ENCODE peak calls at places on chromosomes 1 and 21, in four cellular contexts. One of them, this sample, is unnamed.

GRCh38 chr1:185400057-185400456 is 83.0 kb upstream of the IVNS1ABP start:
- DNase-seq in pancreas: no peak
- DNase-seq in body of pancreas: no peak
- DNase-seq in astrocyte: peak
- DNase-seq in this sample: peak

GRCh38 chr1:197101920-197102319 is 34.9 kb upstream of the F13B start:
- DNase-seq in body of pancreas: no peak
- DNase-seq in pancreas: no peak
- DNase-seq in astrocyte: no peak
- DNase-seq in this sample: no peak

GRCh38 chr1:4700801-4701200 is 46.4 kb downstream of the AJAP1 start:
- DNase-seq in astrocyte: no peak
- DNase-seq in body of pancreas: no peak
- DNase-seq in pancreas: no peak
- DNase-seq in this sample: no peak

GRCh38 chr1:53071167-53071865 is 9.3 kb downstream of the PODN start:
- DNase-seq in pancreas: no peak
- DNase-seq in astrocyte: no peak
- DNase-seq in body of pancreas: peak
- DNase-seq in this sample: no peak

GRCh38 chr21:42767561-42767835 is 111.8 kb downstream of the WDR4 start:
- DNase-seq in pancreas: no peak
- DNase-seq in astrocyte: no peak
- DNase-seq in body of pancreas: no peak
- DNase-seq in this sample: no peak

GRCh38 chr21:25879203-25879602 is 144.4 kb downstream of the GABPA start:
- DNase-seq in astrocyte: no peak
- DNase-seq in pancreas: no peak
- DNase-seq in body of pancreas: no peak
- DNase-seq in this sample: no peak

GRCh38 chr1:211535338-211535737 is 43.4 kb upstream of the RD3 start:
- DNase-seq in astrocyte: no peak
- DNase-seq in body of pancreas: no peak
- DNase-seq in pancreas: no peak
- DNase-seq in this sample: no peak

GRCh38 chr1:228465571-228466146 is 21.5 kb upstream of the RNF187 start:
- DNase-seq in pancreas: no peak
- DNase-seq in body of pancreas: no peak
- DNase-seq in astrocyte: no peak
- DNase-seq in this sample: no peak

GRCh38 chr21:45570826-45571601 is 28.8 kb upstream of the SLC19A1 start:
- DNase-seq in pancreas: no peak
- DNase-seq in body of pancreas: no peak
- DNase-seq in astrocyte: peak
- DNase-seq in this sample: peak

GRCh38 chr1:227449051-227449450 is 114.3 kb upstream of the ZNF678 start:
- DNase-seq in astrocyte: no peak
- DNase-seq in body of pancreas: peak
- DNase-seq in pancreas: peak
- DNase-seq in this sample: no peak

GRCh38 chr1:38235705-38236104 is 189.1 kb upstream of the POU3F1 start:
- DNase-seq in pancreas: no peak
- DNase-seq in body of pancreas: no peak
- DNase-seq in astrocyte: peak
- DNase-seq in this sample: peak

GRCh38 chr1:208775841-208776240 is 531.7 kb upstream of the PLXNA2 start:
- DNase-seq in pancreas: no peak
- DNase-seq in astrocyte: no peak
- DNase-seq in body of pancreas: no peak
- DNase-seq in this sample: no peak

GRCh38 chr1:21323091-21323490 is 32.8 kb upstream of the ECE1 start:
- DNase-seq in body of pancreas: no peak
- DNase-seq in astrocyte: peak
- DNase-seq in pancreas: no peak
- DNase-seq in this sample: no peak

GRCh38 chr1:218983848-218984247 is 189.8 kb upstream of the LYPLAL1 start:
- DNase-seq in body of pancreas: no peak
- DNase-seq in astrocyte: no peak
- DNase-seq in pancreas: no peak
- DNase-seq in this sample: no peak

GRCh38 chr1:22633697-22634463 is 2.5 kb upstream of the C1QA start:
- DNase-seq in body of pancreas: no peak
- DNase-seq in pancreas: no peak
- DNase-seq in astrocyte: no peak
- DNase-seq in this sample: no peak

GRCh38 chr1:199291022-199291740 is 652.3 kb downstream of the PTPRC start:
- DNase-seq in pancreas: no peak
- DNase-seq in astrocyte: peak
- DNase-seq in body of pancreas: no peak
- DNase-seq in this sample: no peak
- H3K4me3 ChIP-seq in pancreas: no peak
- H3K4me3 ChIP-seq in astrocyte: no peak
- H3K4me3 ChIP-seq in body of pancreas: no peak
- H3K4me3 ChIP-seq in this sample: no peak

DNA sequence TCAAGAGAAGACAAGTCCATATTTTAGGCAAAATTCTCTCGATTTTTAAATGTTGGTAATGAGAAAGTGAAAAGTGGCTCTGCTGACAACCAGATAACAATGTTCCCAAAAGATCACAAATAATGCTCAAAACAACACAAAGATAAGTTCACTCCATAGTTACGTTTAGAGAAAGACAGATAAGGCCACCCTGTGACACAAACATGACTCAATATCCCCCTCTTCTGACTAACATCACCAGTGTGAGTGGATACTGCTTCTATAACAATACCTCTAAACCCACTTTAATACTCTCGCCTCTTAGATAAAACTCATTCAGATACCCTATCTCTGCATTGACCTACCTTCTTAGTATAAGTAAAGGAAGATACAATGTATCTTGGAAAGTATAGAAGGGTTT is 51.2 kb upstream of the RGS7 start:
- DNase-seq in astrocyte: no peak
- DNase-seq in body of pancreas: no peak
- DNase-seq in pancreas: no peak
- DNase-seq in this sample: peak
- TF ChIP-seq CTCF in astrocyte: no peak
- TF ChIP-seq CTCF in body of pancreas: no peak
- TF ChIP-seq CTCF in pancreas: no peak
- TF ChIP-seq CTCF in this sample: peak

DNA sequence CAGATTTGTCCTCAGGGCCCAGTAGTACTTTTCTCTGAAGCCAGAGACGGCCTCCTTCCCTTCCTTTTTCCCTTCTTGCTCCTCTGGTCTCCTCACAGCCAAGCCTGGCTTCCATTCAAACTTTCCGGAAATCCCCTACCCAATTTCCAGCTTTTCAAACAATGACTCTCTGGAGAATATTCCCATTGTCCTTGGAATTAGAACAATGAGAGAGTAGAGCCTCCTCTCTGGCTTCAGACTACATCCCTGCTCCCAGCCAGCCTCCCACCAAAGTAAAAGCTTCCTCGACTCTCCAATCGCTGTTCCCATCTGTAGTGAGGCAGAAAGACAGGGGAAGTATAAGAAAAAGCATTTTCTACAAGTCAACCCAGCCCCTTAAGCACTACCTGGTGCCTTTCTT is 77.7 kb upstream of the SOX13 start:
- DNase-seq in body of pancreas: no peak
- DNase-seq in astrocyte: no peak
- DNase-seq in pancreas: no peak
- DNase-seq in this sample: no peak
- H3K27ac ChIP-seq in body of pancreas: no peak
- H3K27ac ChIP-seq in astrocyte: no peak
- H3K27ac ChIP-seq in pancreas: no peak
- H3K27ac ChIP-seq in this sample: no peak

GRCh38 chr1:92016720-92017316 is 13.0 kb upstream of the EPHX4 start:
- DNase-seq in astrocyte: no peak
- DNase-seq in pancreas: no peak
- DNase-seq in body of pancreas: no peak
- DNase-seq in this sample: no peak

GRCh38 chr1:92013923-92014322 is 15.9 kb upstream of the EPHX4 start:
- DNase-seq in astrocyte: no peak
- DNase-seq in body of pancreas: no peak
- DNase-seq in pancreas: no peak
- DNase-seq in this sample: no peak

GRCh38 chr1:92017656-92018055 is 12.1 kb upstream of the EPHX4 start:
- DNase-seq in body of pancreas: no peak
- DNase-seq in pancreas: no peak
- DNase-seq in astrocyte: no peak
- DNase-seq in this sample: no peak
- H3K4me3 ChIP-seq in body of pancreas: no peak
- H3K4me3 ChIP-seq in pancreas: no peak
- H3K4me3 ChIP-seq in astrocyte: no peak
- H3K4me3 ChIP-seq in this sample: no peak

GRCh38 chr1:201229771-201230635 is 39.4 kb downstream of the IGFN1 start:
- DNase-seq in body of pancreas: no peak
- DNase-seq in astrocyte: peak
- DNase-seq in pancreas: no peak
- DNase-seq in this sample: peak
- TF ChIP-seq CTCF in body of pancreas: no peak
- TF ChIP-seq CTCF in astrocyte: peak
- TF ChIP-seq CTCF in pancreas: no peak
- TF ChIP-seq CTCF in this sample: peak

GRCh38 chr1:61122389-61122788 is 40.0 kb downstream of the NFIA start:
- DNase-seq in pancreas: no peak
- DNase-seq in body of pancreas: no peak
- DNase-seq in astrocyte: no peak
- DNase-seq in this sample: no peak
- H3K27ac ChIP-seq in pancreas: no peak
- H3K27ac ChIP-seq in body of pancreas: no peak
- H3K27ac ChIP-seq in astrocyte: no peak
- H3K27ac ChIP-seq in this sample: no peak

GRCh38 chr1:8874230-8875201 is 4.0 kb downstream of the ENO1 start:
- DNase-seq in body of pancreas: no peak
- DNase-seq in astrocyte: no peak
- DNase-seq in pancreas: no peak
- DNase-seq in this sample: no peak

GRCh38 chr1:8871539-8871935 is 6.9 kb downstream of the ENO1 start:
- DNase-seq in astrocyte: no peak
- DNase-seq in body of pancreas: no peak
- DNase-seq in pancreas: no peak
- DNase-seq in this sample: no peak

GRCh38 chr1:8871965-8872399 is 6.5 kb downstream of the ENO1 start:
- DNase-seq in pancreas: no peak
- DNase-seq in astrocyte: peak
- DNase-seq in body of pancreas: no peak
- DNase-seq in this sample: no peak

GRCh38 chr1:8873506-8874229 is 4.8 kb downstream of the ENO1 start:
- DNase-seq in body of pancreas: peak
- DNase-seq in pancreas: peak
- DNase-seq in astrocyte: peak
- DNase-seq in this sample: peak

DNA sequence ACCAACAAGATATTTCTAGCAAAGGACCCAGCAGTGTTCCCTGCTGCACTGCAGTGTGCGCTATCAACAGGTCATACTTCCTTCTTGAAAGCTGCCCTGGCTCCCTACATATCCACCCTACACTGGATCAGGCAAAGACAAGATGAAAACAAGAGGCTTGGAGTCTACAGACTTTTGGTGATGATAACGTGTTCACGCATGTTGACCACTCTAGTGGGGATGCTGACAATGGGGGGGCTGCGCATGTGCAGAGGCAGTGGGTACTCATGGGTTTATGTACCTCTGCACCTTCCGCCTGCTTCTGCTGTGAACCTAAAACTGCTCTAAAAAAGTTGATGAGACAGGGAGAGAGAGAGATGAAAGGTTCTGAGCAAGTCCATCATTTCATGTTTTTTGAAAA is 5.5 kb downstream of the ENO1 start:
- DNase-seq in pancreas: no peak
- DNase-seq in astrocyte: no peak
- DNase-seq in body of pancreas: no peak
- DNase-seq in this sample: no peak
- H3K4me3 ChIP-seq in pancreas: no peak
- H3K4me3 ChIP-seq in astrocyte: peak
- H3K4me3 ChIP-seq in body of pancreas: no peak
- H3K4me3 ChIP-seq in this sample: peak

DNA sequence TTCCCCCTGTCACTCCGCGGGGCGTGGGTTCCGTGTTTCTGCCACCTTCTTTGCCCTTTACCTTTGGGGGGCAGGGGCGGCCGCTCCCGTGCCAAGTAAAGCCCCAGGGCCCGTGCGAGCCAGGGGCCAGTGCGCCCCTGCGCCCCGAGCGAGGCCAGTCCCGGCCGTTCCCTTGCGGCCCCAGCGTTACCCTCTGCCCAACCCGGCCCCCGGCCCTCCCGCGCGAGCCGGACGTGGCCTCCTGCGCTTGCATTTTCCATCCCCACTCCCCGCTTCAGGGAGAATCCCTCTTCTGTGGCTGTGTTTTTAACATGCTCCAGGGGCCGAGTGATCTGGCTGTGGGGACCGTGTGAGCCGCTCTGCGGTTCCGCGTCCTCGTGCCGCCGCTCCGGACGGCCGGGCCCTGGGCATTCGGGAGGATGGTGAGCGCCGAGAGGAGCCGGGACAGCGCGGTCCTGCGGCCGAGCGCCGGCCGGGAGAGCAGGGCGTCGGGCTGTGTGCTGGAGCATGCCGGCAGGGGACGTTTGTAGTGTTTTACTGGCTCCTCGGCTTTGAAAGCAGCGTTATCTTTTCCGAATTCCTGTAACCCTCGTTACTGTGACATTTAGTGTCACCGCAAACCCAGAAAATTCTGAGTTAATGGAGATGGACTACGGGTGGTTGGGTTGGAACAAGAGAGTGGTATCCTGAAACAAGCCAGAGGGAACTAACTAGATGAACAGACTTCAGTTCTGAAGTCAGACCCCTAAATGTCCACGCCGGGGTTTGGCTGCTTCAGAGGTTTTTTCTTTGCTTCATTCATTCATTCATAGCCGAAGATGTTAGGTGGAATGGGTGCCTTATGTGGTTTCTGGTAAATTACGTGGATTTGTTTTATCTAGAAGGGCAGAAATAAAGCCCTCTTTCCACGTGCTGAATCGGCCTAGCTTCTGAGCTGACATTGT is 1.1 kb downstream of the GALNT2 start:
- DNase-seq in astrocyte: no peak
- DNase-seq in body of pancreas: no peak
- DNase-seq in pancreas: no peak
- DNase-seq in this sample: no peak
- TF ChIP-seq CTCF in astrocyte: peak
- TF ChIP-seq CTCF in body of pancreas: no peak
- TF ChIP-seq CTCF in pancreas: no peak
- TF ChIP-seq CTCF in this sample: no peak

GRCh38 chr1:44785501-44786137 is 2.4 kb downstream of the BEST4 start:
- DNase-seq in astrocyte: no peak
- DNase-seq in body of pancreas: no peak
- DNase-seq in pancreas: no peak
- DNase-seq in this sample: no peak
- H3K27ac ChIP-seq in astrocyte: no peak
- H3K27ac ChIP-seq in body of pancreas: no peak
- H3K27ac ChIP-seq in pancreas: no peak
- H3K27ac ChIP-seq in this sample: no peak

DNA sequence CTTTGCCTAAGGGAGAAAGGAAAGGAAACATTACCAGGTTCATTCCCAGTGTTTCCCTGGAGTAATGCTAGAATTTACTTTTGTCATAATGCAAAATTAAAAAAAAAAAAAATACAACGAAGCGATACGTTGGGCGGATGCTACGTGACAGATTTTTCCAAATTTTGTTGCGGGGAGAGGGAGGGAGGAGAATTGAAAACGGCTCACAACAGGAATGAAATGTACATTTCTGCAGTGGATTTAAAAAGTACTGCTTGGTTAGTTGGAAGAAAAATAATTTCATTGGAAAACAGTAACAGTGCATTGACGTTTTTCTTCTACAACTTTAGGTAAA is 157.5 kb downstream of the RUNX1 start:
- DNase-seq in astrocyte: no peak
- DNase-seq in pancreas: no peak
- DNase-seq in body of pancreas: no peak
- DNase-seq in this sample: no peak
- H3K4me3 ChIP-seq in astrocyte: peak
- H3K4me3 ChIP-seq in pancreas: no peak
- H3K4me3 ChIP-seq in body of pancreas: no peak
- H3K4me3 ChIP-seq in this sample: peak